ENCODE peak calls at places on chromosomes 5 and 9, in eight cellular contexts. R, A, Z, J, V, W, B and O are unnamed samples.

GRCh38 chr5:164439799-164440198 is 934.4 kb downstream of the MAT2B start:
- DNase-seq in V (no peak), B (no peak), A (no peak), R (no peak), J (no peak), W (no peak), Z (no peak), O (no peak)

GRCh38 chr5:150636391-150637244 is 3.8 kb upstream of the SYNPO start:
- DNase-seq in R (no peak), B (peak), V (peak), Z (peak), A (peak), W (no peak), J (no peak), O (peak)

GRCh38 chr9:35158501-35159280 is 3.1 kb upstream of the UNC13B start:
- DNase-seq in A (no peak), B (no peak), V (no peak), W (no peak), J (no peak), R (no peak), Z (no peak), O (no peak)

GRCh38 chr9:134612309-134612708 is 29.3 kb upstream of the COL5A1 start:
- DNase-seq in J (no peak), R (no peak), A (no peak), W (no peak), B (no peak), V (no peak), Z (no peak), O (no peak)

GRCh38 chr5:172868924-172869565 is 35.0 kb downstream of the ERGIC1 start:
- DNase-seq in W (no peak), Z (peak), A (peak), V (peak), B (peak), J (peak), R (peak), O (peak)

GRCh38 chr5:150904479-150905311 is at the start of gene ZNF300:
- DNase-seq in A (peak), V (peak), R (peak), W (no peak), B (peak), J (peak), Z (peak), O (peak)

GRCh38 chr9:33136721-33137120 is 30.4 kb downstream of the B4GALT1 start:
- DNase-seq in J (no peak), Z (no peak), V (no peak), B (no peak), W (no peak), A (no peak), R (no peak), O (no peak)

GRCh38 chr5:74640450-74641013 is at the start of gene ENC1:
- DNase-seq in A (peak), Z (peak), W (peak), J (peak), R (peak), B (peak), V (peak), O (peak)

GRCh38 chr9:71628247-71628646 is 140.1 kb downstream of the CEMIP2 start:
- DNase-seq in B (no peak), A (no peak), W (peak), J (no peak), V (peak), Z (no peak), R (no peak), O (peak)

GRCh38 chr9:69204869-69205268 is 30.8 kb downstream of the TJP2 start:
- DNase-seq in B (peak), W (no peak), J (no peak), Z (no peak), A (peak), V (peak), R (peak), O (peak)

GRCh38 chr5:43121565-43122484 is 1.1 kb downstream of the ZNF131 start:
- DNase-seq in W (peak), B (peak), J (no peak), Z (peak), A (no peak), V (peak), R (peak), O (peak)

DNA sequence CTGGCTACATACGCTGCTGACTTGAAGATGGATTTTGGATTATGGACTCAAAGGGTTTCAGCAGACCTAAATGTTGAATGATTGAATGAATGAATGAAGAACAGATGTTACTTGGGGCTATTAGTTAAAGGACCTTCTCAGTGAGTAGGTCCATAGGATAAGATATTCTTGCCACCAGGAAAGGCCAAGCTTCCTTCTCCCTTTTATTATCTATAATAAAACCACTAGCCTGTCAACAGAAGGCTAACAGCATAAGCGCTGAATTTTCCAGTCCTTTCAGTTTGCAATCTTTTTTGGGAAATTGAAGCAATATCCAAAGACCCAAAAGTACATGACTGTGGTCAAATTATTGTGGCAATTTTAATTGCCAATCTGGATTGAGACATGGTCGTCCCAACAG is 113.3 kb downstream of the SV2C start:
- DNase-seq in W (no peak), R (no peak), Z (no peak), A (no peak), V (no peak), B (no peak), J (no peak), O (no peak)
- H3K4me3 ChIP-seq in W (no peak), R (no peak), Z (no peak), A (no peak), V (no peak), B (no peak), J (no peak), O (no peak)

GRCh38 chr9:29285818-29286217 is 1712.5 kb upstream of the C9orf72 start:
- DNase-seq in Z (peak), V (peak), W (peak), B (no peak), J (no peak), R (no peak), A (no peak), O (no peak)
- TF ChIP-seq CTCF in Z (no peak), V (peak), W (no peak), B (no peak), J (no peak), R (no peak), A (no peak), O (no peak)

GRCh38 chr5:167939686-167940085 is 351.8 kb upstream of the WWC1 start:
- DNase-seq in B (no peak), A (no peak), Z (peak), R (no peak), W (no peak), V (no peak), J (no peak), O (no peak)
- H3K4me3 ChIP-seq in B (no peak), A (peak), Z (no peak), R (no peak), W (no peak), V (no peak), J (no peak), O (no peak)

GRCh38 chr9:124010303-124010664 is 1.3 kb upstream of the LHX2 start:
- DNase-seq in R (no peak), V (no peak), Z (no peak), W (no peak), J (no peak), B (no peak), A (no peak), O (no peak)
- TF ChIP-seq CTCF in R (no peak), V (no peak), Z (no peak), W (no peak), J (no peak), B (no peak), A (no peak), O (no peak)

DNA sequence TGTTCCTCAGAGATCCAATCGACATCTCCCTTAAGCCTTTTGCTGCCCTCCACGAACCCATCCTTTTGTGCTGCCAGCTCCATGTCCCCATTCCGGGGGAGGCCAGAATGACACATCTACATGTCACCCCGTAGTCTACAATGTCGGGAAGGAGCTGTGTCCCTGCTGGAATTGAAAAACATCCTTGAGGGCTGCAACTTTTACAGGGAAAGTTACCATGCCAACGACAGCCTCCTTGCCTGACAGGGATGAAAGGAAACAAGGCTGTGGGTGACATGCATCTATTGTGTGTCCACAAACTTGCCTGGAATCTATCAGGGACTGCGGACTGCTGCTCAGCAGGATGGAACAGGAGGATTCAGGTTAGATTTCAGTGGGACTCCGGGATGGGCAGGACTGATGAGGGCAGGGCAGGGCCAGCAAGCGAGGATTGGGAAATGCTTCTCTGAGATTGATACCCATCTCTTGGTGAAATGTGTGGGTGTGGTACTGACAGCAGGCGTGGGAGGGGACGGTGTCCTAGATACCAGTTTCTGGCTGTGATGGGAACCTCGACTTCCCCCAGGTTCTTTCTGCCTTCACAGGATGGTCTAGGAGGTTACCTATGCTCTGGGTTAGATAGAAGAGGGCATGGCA is 25.5 kb downstream of the EGR1 start:
- DNase-seq in W (no peak), A (no peak), B (no peak), R (no peak), Z (no peak), V (no peak), J (no peak), O (no peak)
- H3K4me3 ChIP-seq in W (no peak), A (no peak), B (no peak), R (no peak), Z (no peak), V (no peak), J (no peak), O (no peak)

DNA sequence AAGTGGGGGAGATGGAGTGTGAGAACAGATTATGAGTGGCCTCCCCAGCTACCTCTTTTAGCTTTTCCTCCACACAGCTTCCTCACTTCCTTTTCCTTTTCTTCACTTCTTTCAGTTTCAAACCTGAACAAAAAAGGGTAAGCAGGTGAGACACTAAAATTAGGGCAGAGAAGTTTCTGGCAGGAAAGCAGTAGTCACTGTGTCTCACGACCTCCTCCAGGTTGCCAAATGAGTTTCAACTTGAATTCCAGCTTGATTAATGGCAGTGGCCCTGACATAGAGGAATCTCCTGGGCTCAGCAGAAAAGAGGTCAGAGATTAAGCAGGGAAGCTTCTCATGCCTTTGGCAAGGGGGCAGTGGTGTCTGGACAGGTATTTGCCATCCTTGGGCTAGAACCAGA is 63.7 kb upstream of the SPINK5 start:
- DNase-seq in V (no peak), W (no peak), J (no peak), B (no peak), Z (no peak), R (no peak), A (no peak), O (no peak)
- TF ChIP-seq CTCF in V (no peak), W (no peak), J (no peak), B (no peak), Z (no peak), R (no peak), A (no peak), O (no peak)

GRCh38 chr5:178114325-178115135 is 1.2 kb downstream of the N4BP3 start:
- DNase-seq in V (no peak), Z (no peak), J (no peak), W (peak), R (no peak), A (no peak), B (no peak), O (no peak)
- H3K4me3 ChIP-seq in V (no peak), Z (no peak), J (peak), W (no peak), R (peak), A (peak), B (no peak), O (no peak)

GRCh38 chr5:86756839-86757238 is 139.1 kb downstream of the COX7C start:
- DNase-seq in W (no peak), A (no peak), Z (no peak), B (no peak), V (no peak), R (no peak), J (no peak), O (no peak)
- TF ChIP-seq CTCF in W (peak), A (no peak), Z (no peak), B (no peak), V (no peak), R (no peak), J (no peak), O (no peak)

GRCh38 chr5:135509995-135510394 is 25.8 kb downstream of the NEUROG1 start:
- DNase-seq in R (no peak), J (no peak), V (no peak), A (no peak), Z (no peak), W (no peak), B (no peak), O (no peak)

GRCh38 chr5:135505973-135506372 is 29.8 kb downstream of the NEUROG1 start:
- DNase-seq in V (no peak), B (no peak), A (no peak), R (no peak), W (no peak), J (no peak), Z (peak), O (peak)

GRCh38 chr5:135504376-135504775 is 31.4 kb downstream of the NEUROG1 start:
- DNase-seq in W (no peak), Z (no peak), V (no peak), R (no peak), A (no peak), B (no peak), J (no peak), O (no peak)

GRCh38 chr5:135511858-135512257 is 23.9 kb downstream of the NEUROG1 start:
- DNase-seq in J (no peak), B (no peak), A (no peak), R (no peak), Z (no peak), V (no peak), W (no peak), O (no peak)

DNA sequence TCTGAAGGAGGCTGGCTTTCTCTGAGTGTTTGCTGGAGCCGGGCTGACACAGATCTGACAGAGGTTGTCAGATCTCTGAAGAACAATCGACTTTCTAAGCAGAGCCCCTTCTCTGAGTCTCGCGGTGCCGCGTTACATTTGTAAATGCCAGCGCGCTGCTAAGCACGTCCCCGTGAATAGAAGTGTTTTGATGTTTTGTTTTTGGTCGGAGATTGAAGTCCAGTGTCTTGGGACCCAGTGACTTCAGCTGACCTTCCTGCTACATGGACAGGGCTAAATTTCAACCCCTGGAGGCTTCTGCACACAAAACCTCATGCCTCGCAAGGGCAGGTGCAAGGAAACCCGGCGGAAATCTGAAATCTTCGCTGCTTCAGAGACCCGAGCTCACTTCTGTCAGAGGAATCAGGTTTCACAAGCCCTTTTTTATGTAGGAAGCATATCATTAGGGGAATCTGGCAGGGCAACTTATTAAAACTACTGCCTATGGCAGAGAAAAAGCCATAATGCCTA is 27.2 kb downstream of the NEUROG1 start:
- DNase-seq in A (no peak), B (no peak), R (no peak), Z (no peak), W (no peak), V (no peak), J (no peak), O (no peak)
- H3K4me3 ChIP-seq in A (no peak), B (no peak), R (no peak), Z (no peak), W (no peak), V (no peak), J (no peak), O (no peak)

DNA sequence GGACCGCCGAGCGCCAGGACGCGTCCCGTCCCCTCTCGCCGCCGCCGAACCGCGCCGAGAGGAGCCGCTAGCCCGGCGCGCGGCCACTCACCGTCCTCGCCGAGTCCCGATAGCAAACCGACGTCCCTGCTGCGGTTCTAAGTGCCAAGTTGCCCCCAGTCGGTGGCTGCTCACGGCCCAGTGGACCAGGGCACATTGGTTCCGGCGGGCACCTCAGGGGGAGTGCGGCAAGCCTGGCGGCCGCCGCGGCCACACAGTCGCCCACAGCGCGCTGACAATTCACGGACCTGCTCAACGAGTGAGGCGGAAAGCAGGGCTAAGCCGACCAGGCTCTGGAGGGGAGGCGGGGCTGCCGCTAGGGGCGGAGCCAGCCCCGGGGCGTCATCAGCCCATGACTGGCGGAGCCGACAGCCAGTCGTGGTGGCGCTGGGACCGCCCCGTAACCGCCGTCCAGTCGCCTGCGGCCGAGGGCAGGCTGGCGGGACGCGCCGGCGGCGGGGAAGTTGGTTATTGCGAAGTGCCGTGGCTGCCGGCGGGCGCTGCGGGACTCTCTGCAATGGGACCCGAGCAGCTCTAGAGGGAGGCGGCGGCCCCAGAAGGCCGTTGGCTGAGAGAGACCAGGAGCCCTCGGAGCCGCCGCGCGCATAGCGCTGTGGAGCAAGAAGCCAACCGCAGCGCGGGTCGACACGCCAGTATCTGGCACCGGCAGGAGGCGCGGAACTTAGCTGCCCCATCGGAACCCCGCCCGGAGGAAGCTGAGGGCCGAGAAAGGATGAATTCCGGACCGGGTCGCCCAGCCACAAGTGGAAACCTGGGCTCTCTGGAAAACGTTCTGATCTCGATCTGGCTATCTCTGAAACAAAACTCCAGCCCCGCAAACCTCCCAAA is at the start of gene MARCHF3:
- DNase-seq in A (peak), W (peak), Z (peak), J (peak), B (peak), V (peak), R (peak), O (peak)
- TF ChIP-seq CTCF in A (peak), W (no peak), Z (peak), J (no peak), B (peak), V (peak), R (peak), O (peak)